ENCODE peak calls at places on chromosomes 11 and 22, in nine cellular contexts. D, Y, V, S, A, K, I, H and O are unnamed samples.

GRCh38 chr11:452916-453527 is 2.9 kb downstream of the PTDSS2 start:
- DNase-seq in D (no peak), Y (no peak), V (no peak), S (no peak), A (no peak), K (no peak), I (no peak), H (no peak), O (no peak)

GRCh38 chr11:3645552-3645951 is 624 bp downstream of the ART1 start:
- DNase-seq in D (no peak), Y (no peak), V (no peak), S (no peak), A (no peak), K (no peak), I (no peak), H (no peak), O (no peak)

GRCh38 chr22:48700180-48700565 is 1127.5 kb downstream of the BRD1 start:
- DNase-seq in D (no peak), Y (no peak), V (no peak), S (no peak), A (no peak), K (no peak), I (no peak), H (no peak), O (no peak)

GRCh38 chr11:16605971-16606783 is 132.3 kb upstream of the C11orf58 start:
- DNase-seq in D (peak; percentile 92), Y (peak; percentile 96), V (peak; percentile 91), S (peak; percentile 88), A (peak; percentile 60), K (peak; percentile 78), I (peak; percentile 72), H (peak; percentile 93), O (peak; percentile 92)

GRCh38 chr11:1251236-1251770 is 28.4 kb downstream of the MUC5B start:
- DNase-seq in D (no peak), Y (no peak), V (no peak), S (no peak), A (no peak), K (no peak), I (no peak), H (no peak), O (no peak)

GRCh38 chr22:39839917-39840510 is 53.5 kb downstream of the ENTHD1 start:
- DNase-seq in D (peak; percentile 12), Y (no peak), V (no peak), S (peak; percentile 28), A (peak; percentile 66), K (no peak), I (no peak), H (no peak), O (no peak)

GRCh38 chr11:130403301-130403804 is 25.1 kb downstream of the ADAMTS8 start:
- DNase-seq in D (no peak), Y (peak; percentile 29), V (peak; percentile 84), S (no peak), A (no peak), K (peak; percentile 67), I (no peak), H (no peak), O (no peak)

GRCh38 chr11:111635706-111636045 is 33.4 kb downstream of the SIK2 start:
- DNase-seq in D (no peak), Y (peak; percentile 42), V (peak; percentile 81), S (no peak), A (no peak), K (no peak), I (no peak), H (no peak), O (no peak)

GRCh38 chr11:115222218-115222862 is 281.9 kb downstream of the CADM1 start:
- DNase-seq in D (peak; percentile 58), Y (no peak), V (peak; percentile 7), S (peak; percentile 43), A (peak; percentile 79), K (peak; percentile 76), I (no peak), H (no peak), O (no peak)

GRCh38 chr11:2748814-2749554 is 49.2 kb upstream of the KCNQ1OT1 start:
- DNase-seq in D (no peak), Y (no peak), V (no peak), S (no peak), A (no peak), K (no peak), I (no peak), H (no peak), O (no peak)

GRCh38 chr11:65880844-65881421 is 1.3 kb downstream of the CTSW start:
- DNase-seq in D (no peak), Y (no peak), V (no peak), S (no peak), A (no peak), K (no peak), I (no peak), H (no peak), O (no peak)

GRCh38 chr11:80727315-80727714 is 1286.5 kb upstream of the TENM4 start:
- DNase-seq in D (peak; percentile 7), Y (no peak), V (peak; percentile 58), S (peak; percentile 7), A (peak; percentile 15), K (peak; percentile 5), I (no peak), H (no peak), O (peak; percentile 32)

GRCh38 chr22:50443801-50444625 is 30.8 kb downstream of the SBF1 start:
- DNase-seq in D (no peak), Y (no peak), V (no peak), S (no peak), A (no peak), K (no peak), I (no peak), H (no peak), O (no peak)

GRCh38 chr11:44058275-44058674 is 7.8 kb upstream of the ACCS start:
- DNase-seq in D (no peak), Y (no peak), V (no peak), S (no peak), A (no peak), K (no peak), I (no peak), H (no peak), O (no peak)

GRCh38 chr11:44057340-44057739 is 8.7 kb upstream of the ACCS start:
- DNase-seq in D (no peak), Y (no peak), V (no peak), S (no peak), A (no peak), K (no peak), I (no peak), H (no peak), O (no peak)
- TF ChIP-seq CTCF in D (no peak), Y (no peak), V (no peak), S (no peak), A (no peak), K (no peak), I (no peak), H (no peak), O (no peak)

GRCh38 chr22:25881353-25881752 is 139.4 kb downstream of the MYO18B start:
- DNase-seq in D (no peak), Y (no peak), V (no peak), S (no peak), A (no peak), K (no peak), I (no peak), H (no peak), O (no peak)

GRCh38 chr22:25882366-25882765 is 140.4 kb downstream of the MYO18B start:
- DNase-seq in D (no peak), Y (no peak), V (no peak), S (no peak), A (no peak), K (no peak), I (no peak), H (no peak), O (no peak)

GRCh38 chr22:25878933-25879332 is 136.9 kb downstream of the MYO18B start:
- DNase-seq in D (no peak), Y (no peak), V (no peak), S (no peak), A (no peak), K (no peak), I (no peak), H (no peak), O (no peak)

GRCh38 chr22:25884121-25884520 is 142.1 kb downstream of the MYO18B start:
- DNase-seq in D (no peak), Y (no peak), V (no peak), S (no peak), A (no peak), K (no peak), I (no peak), H (no peak), O (no peak)

GRCh38 chr22:25880524-25880923 is 138.5 kb downstream of the MYO18B start:
- DNase-seq in D (peak; percentile 27), Y (no peak), V (no peak), S (no peak), A (no peak), K (no peak), I (no peak), H (no peak), O (no peak)
- TF ChIP-seq CTCF in D (peak; percentile 43), Y (no peak), V (no peak), S (peak; percentile 19), A (peak; percentile 57), K (no peak), I (no peak), H (no peak), O (no peak)

GRCh38 chr11:12188548-12189317 is 78.3 kb downstream of the MICAL2 start:
- DNase-seq in D (peak; percentile 64), Y (no peak), V (no peak), S (peak; percentile 67), A (no peak), K (no peak), I (no peak), H (no peak), O (no peak)

GRCh38 chr11:12192796-12193514 is 82.6 kb downstream of the MICAL2 start:
- DNase-seq in D (no peak), Y (no peak), V (no peak), S (no peak), A (no peak), K (no peak), I (no peak), H (no peak), O (no peak)

GRCh38 chr11:12187399-12187798 is 77.0 kb downstream of the MICAL2 start:
- DNase-seq in D (peak; percentile 42), Y (no peak), V (peak; percentile 50), S (no peak), A (no peak), K (no peak), I (no peak), H (no peak), O (no peak)

GRCh38 chr11:12189543-12190235 is 79.3 kb downstream of the MICAL2 start:
- DNase-seq in D (no peak), Y (no peak), V (no peak), S (no peak), A (no peak), K (peak; percentile 98), I (no peak), H (no peak), O (no peak)

DNA sequence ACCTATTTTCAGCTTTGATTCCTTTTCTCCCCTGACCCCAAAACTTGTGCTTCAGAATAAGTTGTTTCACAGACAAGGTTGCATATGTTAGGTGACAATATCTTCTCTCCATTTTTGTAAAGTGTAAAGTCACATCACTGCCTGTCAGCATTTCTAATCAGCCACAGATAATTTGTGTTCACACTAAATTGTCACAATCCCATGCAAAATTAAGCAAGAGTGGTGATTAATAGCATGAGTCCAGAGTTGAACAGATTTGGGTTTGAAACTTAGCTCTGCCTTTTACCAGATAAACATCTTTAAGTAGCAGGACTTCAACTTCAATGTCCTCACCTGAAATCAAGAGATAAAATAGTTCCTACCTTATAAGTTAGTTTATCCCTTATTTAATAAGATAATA is 80.1 kb downstream of the MICAL2 start:
- DNase-seq in D (no peak), Y (no peak), V (no peak), S (no peak), A (no peak), K (no peak), I (no peak), H (no peak), O (no peak)
- TF ChIP-seq CTCF in D (no peak), Y (no peak), V (no peak), S (no peak), A (no peak), K (no peak), I (no peak), H (no peak), O (no peak)

GRCh38 chr11:45075952-45076351 is 70.5 kb upstream of the PRDM11 start:
- DNase-seq in D (no peak), Y (no peak), V (no peak), S (no peak), A (no peak), K (no peak), I (no peak), H (no peak), O (no peak)
- TF ChIP-seq CTCF in D (no peak), Y (no peak), V (no peak), S (no peak), A (no peak), K (no peak), I (no peak), H (no peak), O (no peak)